ENCODE peak calls at places on chromosomes 4 and X, in ten cellular contexts. One of them, this sample, is unnamed.

GRCh38 chr4:57156242-57156990 is 46.2 kb upstream of the IGFBP7 start:
- DNase-seq in BJ: no peak
- DNase-seq in tibial artery: no peak
- DNase-seq in fibroblast of mammary gland: no peak
- DNase-seq in right lobe of liver: no peak
- DNase-seq in heart right ventricle: no peak
- DNase-seq in K562: no peak
- DNase-seq in OCI-LY7: no peak
- DNase-seq in psoas muscle: no peak
- DNase-seq in cardiac muscle cell: no peak
- DNase-seq in this sample: no peak

GRCh38 chrX:150224676-150225075 is 138.4 kb upstream of the MAMLD1 start:
- DNase-seq in BJ: no peak
- DNase-seq in tibial artery: no peak
- DNase-seq in fibroblast of mammary gland: no peak
- DNase-seq in right lobe of liver: no peak
- DNase-seq in heart right ventricle: no peak
- DNase-seq in K562: no peak
- DNase-seq in OCI-LY7: no peak
- DNase-seq in psoas muscle: no peak
- DNase-seq in cardiac muscle cell: no peak
- DNase-seq in this sample: no peak

GRCh38 chr4:170348945-170349344 is 259.2 kb upstream of the AADAT start:
- DNase-seq in BJ: no peak
- DNase-seq in tibial artery: no peak
- DNase-seq in fibroblast of mammary gland: no peak
- DNase-seq in right lobe of liver: no peak
- DNase-seq in heart right ventricle: no peak
- DNase-seq in K562: no peak
- DNase-seq in OCI-LY7: no peak
- DNase-seq in psoas muscle: no peak
- DNase-seq in cardiac muscle cell: no peak
- DNase-seq in this sample: no peak

GRCh38 chr4:86033171-86033570 is 326.7 kb downstream of the MAPK10 start:
- DNase-seq in BJ: no peak
- DNase-seq in tibial artery: peak; percentile 59
- DNase-seq in fibroblast of mammary gland: peak; percentile 92
- DNase-seq in right lobe of liver: no peak
- DNase-seq in heart right ventricle: peak; percentile 25
- DNase-seq in K562: no peak
- DNase-seq in OCI-LY7: no peak
- DNase-seq in psoas muscle: peak; percentile 43
- DNase-seq in cardiac muscle cell: peak; percentile 94
- DNase-seq in this sample: peak; percentile 71

GRCh38 chr4:74158561-74159396 is 861 bp downstream of the MTHFD2L start:
- DNase-seq in BJ: no peak
- DNase-seq in tibial artery: no peak
- DNase-seq in fibroblast of mammary gland: peak; percentile 68
- DNase-seq in right lobe of liver: no peak
- DNase-seq in heart right ventricle: no peak
- DNase-seq in K562: no peak
- DNase-seq in OCI-LY7: peak; percentile 29
- DNase-seq in psoas muscle: no peak
- DNase-seq in cardiac muscle cell: peak; percentile 58
- DNase-seq in this sample: peak; percentile 59

GRCh38 chr4:114015444-114015899 is 36.0 kb upstream of the ARSJ start:
- DNase-seq in BJ: peak; percentile 96
- DNase-seq in tibial artery: no peak
- DNase-seq in fibroblast of mammary gland: peak; percentile 99
- DNase-seq in right lobe of liver: no peak
- DNase-seq in heart right ventricle: no peak
- DNase-seq in K562: no peak
- DNase-seq in OCI-LY7: no peak
- DNase-seq in psoas muscle: no peak
- DNase-seq in cardiac muscle cell: peak; percentile 94
- DNase-seq in this sample: peak; percentile 96

GRCh38 chr4:3527101-3527913 is 4.9 kb downstream of the LRPAP1 start:
- DNase-seq in BJ: no peak
- DNase-seq in tibial artery: no peak
- DNase-seq in fibroblast of mammary gland: no peak
- DNase-seq in right lobe of liver: no peak
- DNase-seq in heart right ventricle: no peak
- DNase-seq in K562: no peak
- DNase-seq in OCI-LY7: no peak
- DNase-seq in psoas muscle: peak; percentile 29
- DNase-seq in cardiac muscle cell: no peak
- DNase-seq in this sample: no peak

GRCh38 chr4:150828159-150828558 is 186.9 kb downstream of the LRBA start:
- DNase-seq in BJ: no peak
- DNase-seq in tibial artery: no peak
- DNase-seq in fibroblast of mammary gland: no peak
- DNase-seq in right lobe of liver: no peak
- DNase-seq in heart right ventricle: no peak
- DNase-seq in K562: no peak
- DNase-seq in OCI-LY7: no peak
- DNase-seq in psoas muscle: no peak
- DNase-seq in cardiac muscle cell: no peak
- DNase-seq in this sample: no peak

GRCh38 chrX:132622130-132622529 is 133.3 kb upstream of the MBNL3 start:
- DNase-seq in BJ: no peak
- DNase-seq in tibial artery: peak; percentile 20
- DNase-seq in fibroblast of mammary gland: peak; percentile 53
- DNase-seq in right lobe of liver: no peak
- DNase-seq in heart right ventricle: no peak
- DNase-seq in K562: peak; percentile 49
- DNase-seq in OCI-LY7: no peak
- DNase-seq in psoas muscle: no peak
- DNase-seq in cardiac muscle cell: peak; percentile 39
- DNase-seq in this sample: peak; percentile 50

GRCh38 chr4:72314869-72315268 is 254.2 kb downstream of the ADAMTS3 start:
- DNase-seq in BJ: no peak
- DNase-seq in tibial artery: no peak
- DNase-seq in fibroblast of mammary gland: peak; percentile 89
- DNase-seq in right lobe of liver: no peak
- DNase-seq in heart right ventricle: no peak
- DNase-seq in K562: no peak
- DNase-seq in OCI-LY7: no peak
- DNase-seq in psoas muscle: no peak
- DNase-seq in cardiac muscle cell: peak; percentile 93
- DNase-seq in this sample: peak; percentile 34

GRCh38 chrX:110409925-110410324 is 51.3 kb downstream of the RTL9 start:
- DNase-seq in BJ: no peak
- DNase-seq in tibial artery: no peak
- DNase-seq in fibroblast of mammary gland: peak; percentile 75
- DNase-seq in right lobe of liver: no peak
- DNase-seq in heart right ventricle: no peak
- DNase-seq in K562: no peak
- DNase-seq in OCI-LY7: no peak
- DNase-seq in psoas muscle: no peak
- DNase-seq in cardiac muscle cell: no peak
- DNase-seq in this sample: peak; percentile 72

GRCh38 chrX:110408949-110409588 is 50.4 kb downstream of the RTL9 start:
- DNase-seq in BJ: no peak
- DNase-seq in tibial artery: no peak
- DNase-seq in fibroblast of mammary gland: no peak
- DNase-seq in right lobe of liver: no peak
- DNase-seq in heart right ventricle: no peak
- DNase-seq in K562: peak; percentile 27
- DNase-seq in OCI-LY7: no peak
- DNase-seq in psoas muscle: no peak
- DNase-seq in cardiac muscle cell: peak; percentile 70
- DNase-seq in this sample: peak; percentile 87

GRCh38 chrX:110410598-110410997 is 52.0 kb downstream of the RTL9 start:
- DNase-seq in BJ: no peak
- DNase-seq in tibial artery: no peak
- DNase-seq in fibroblast of mammary gland: no peak
- DNase-seq in right lobe of liver: no peak
- DNase-seq in heart right ventricle: no peak
- DNase-seq in K562: no peak
- DNase-seq in OCI-LY7: no peak
- DNase-seq in psoas muscle: no peak
- DNase-seq in cardiac muscle cell: no peak
- DNase-seq in this sample: no peak

GRCh38 chrX:110406822-110407221 is 48.2 kb downstream of the RTL9 start:
- DNase-seq in BJ: no peak
- DNase-seq in tibial artery: no peak
- DNase-seq in fibroblast of mammary gland: no peak
- DNase-seq in right lobe of liver: no peak
- DNase-seq in heart right ventricle: no peak
- DNase-seq in K562: no peak
- DNase-seq in OCI-LY7: no peak
- DNase-seq in psoas muscle: no peak
- DNase-seq in cardiac muscle cell: no peak
- DNase-seq in this sample: no peak

GRCh38 chrX:110407910-110408545 is 49.4 kb downstream of the RTL9 start:
- DNase-seq in BJ: no peak
- DNase-seq in tibial artery: no peak
- DNase-seq in fibroblast of mammary gland: peak; percentile 78
- DNase-seq in right lobe of liver: peak; percentile 49
- DNase-seq in heart right ventricle: no peak
- DNase-seq in K562: peak; percentile 55
- DNase-seq in OCI-LY7: peak; percentile 53
- DNase-seq in psoas muscle: no peak
- DNase-seq in cardiac muscle cell: peak; percentile 77
- DNase-seq in this sample: peak; percentile 79
- TF ChIP-seq CTCF in BJ: peak; percentile 60
- TF ChIP-seq CTCF in tibial artery: peak; percentile 58
- TF ChIP-seq CTCF in fibroblast of mammary gland: peak; percentile 82
- TF ChIP-seq CTCF in right lobe of liver: peak; percentile 77
- TF ChIP-seq CTCF in heart right ventricle: peak; percentile 74
- TF ChIP-seq CTCF in K562: peak; percentile 69
- TF ChIP-seq CTCF in OCI-LY7: peak; percentile 78
- TF ChIP-seq CTCF in psoas muscle: peak; percentile 74
- TF ChIP-seq CTCF in cardiac muscle cell: peak; percentile 54
- TF ChIP-seq CTCF in this sample: peak; percentile 69

DNA sequence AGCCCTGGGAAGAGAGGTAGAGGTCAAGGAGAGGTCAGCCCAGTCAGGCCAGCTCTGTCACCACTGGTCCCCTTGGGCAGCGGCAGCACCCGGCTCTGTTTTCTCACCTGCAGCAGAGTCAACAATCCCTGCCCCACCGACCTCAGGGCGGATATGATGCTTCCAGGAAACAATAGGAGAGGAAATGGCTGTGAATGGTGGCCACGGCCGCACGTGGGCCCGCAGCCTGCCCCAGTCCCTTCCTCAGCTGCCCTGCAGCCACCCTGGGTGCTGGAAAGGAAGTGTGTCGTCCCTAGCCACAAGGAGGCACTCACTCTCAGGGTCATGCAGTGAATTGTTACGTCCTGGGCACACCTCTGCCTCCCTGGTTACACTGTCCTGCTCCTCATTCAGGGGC is 92.5 kb upstream of the ENPP6 start:
- DNase-seq in BJ: no peak
- DNase-seq in tibial artery: no peak
- DNase-seq in fibroblast of mammary gland: no peak
- DNase-seq in right lobe of liver: peak; percentile 55
- DNase-seq in heart right ventricle: peak; percentile 19
- DNase-seq in K562: no peak
- DNase-seq in OCI-LY7: peak; percentile 73
- DNase-seq in psoas muscle: peak; percentile 48
- DNase-seq in cardiac muscle cell: no peak
- DNase-seq in this sample: peak; percentile 17
- H3K4me3 ChIP-seq in BJ: no peak overlapping the region
- H3K4me3 ChIP-seq in tibial artery: no peak overlapping the region
- H3K4me3 ChIP-seq in fibroblast of mammary gland: no peak overlapping the region
- H3K4me3 ChIP-seq in right lobe of liver: no peak overlapping the region
- H3K4me3 ChIP-seq in heart right ventricle: no peak overlapping the region
- H3K4me3 ChIP-seq in K562: no peak overlapping the region
- H3K4me3 ChIP-seq in OCI-LY7: no peak overlapping the region
- H3K4me3 ChIP-seq in psoas muscle: no peak overlapping the region
- H3K4me3 ChIP-seq in cardiac muscle cell: no peak overlapping the region
- H3K4me3 ChIP-seq in this sample: no peak overlapping the region

GRCh38 chr4:18020145-18020670 is 1.3 kb downstream of the LCORL start:
- DNase-seq in BJ: no peak
- DNase-seq in tibial artery: no peak
- DNase-seq in fibroblast of mammary gland: peak; percentile 32
- DNase-seq in right lobe of liver: no peak
- DNase-seq in heart right ventricle: no peak
- DNase-seq in K562: no peak
- DNase-seq in OCI-LY7: peak; percentile 32
- DNase-seq in psoas muscle: no peak
- DNase-seq in cardiac muscle cell: peak; percentile 37
- DNase-seq in this sample: peak; percentile 17

GRCh38 chr4:18021470-18021719 is 160 bp downstream of the LCORL start:
- DNase-seq in BJ: no peak
- DNase-seq in tibial artery: no peak
- DNase-seq in fibroblast of mammary gland: no peak
- DNase-seq in right lobe of liver: no peak
- DNase-seq in heart right ventricle: no peak
- DNase-seq in K562: no peak
- DNase-seq in OCI-LY7: no peak
- DNase-seq in psoas muscle: no peak
- DNase-seq in cardiac muscle cell: no peak
- DNase-seq in this sample: no peak

GRCh38 chr4:18022572-18023039 is 1.1 kb upstream of the LCORL start:
- DNase-seq in BJ: no peak
- DNase-seq in tibial artery: no peak
- DNase-seq in fibroblast of mammary gland: no peak
- DNase-seq in right lobe of liver: no peak
- DNase-seq in heart right ventricle: no peak
- DNase-seq in K562: no peak
- DNase-seq in OCI-LY7: no peak
- DNase-seq in psoas muscle: no peak
- DNase-seq in cardiac muscle cell: peak; percentile 15
- DNase-seq in this sample: no peak

GRCh38 chr4:18020671-18021469 is 685 bp downstream of the LCORL start:
- DNase-seq in BJ: peak; percentile 33
- DNase-seq in tibial artery: peak; percentile 64
- DNase-seq in fibroblast of mammary gland: peak; percentile 87
- DNase-seq in right lobe of liver: peak; percentile 63
- DNase-seq in heart right ventricle: peak; percentile 60
- DNase-seq in K562: peak; percentile 68
- DNase-seq in OCI-LY7: peak; percentile 80
- DNase-seq in psoas muscle: peak; percentile 77
- DNase-seq in cardiac muscle cell: peak; percentile 85
- DNase-seq in this sample: peak; percentile 82

GRCh38 chr4:18021720-18022571 is at the start of gene LCORL:
- DNase-seq in BJ: peak; percentile 79
- DNase-seq in tibial artery: peak; percentile 92
- DNase-seq in fibroblast of mammary gland: peak; percentile 97
- DNase-seq in right lobe of liver: peak; percentile 97
- DNase-seq in heart right ventricle: peak; percentile 90
- DNase-seq in K562: peak; percentile 93
- DNase-seq in OCI-LY7: peak; percentile 96
- DNase-seq in psoas muscle: peak; percentile 96
- DNase-seq in cardiac muscle cell: peak; percentile 98
- DNase-seq in this sample: peak; percentile 94
- TF ChIP-seq CTCF in BJ: peak; percentile 22
- TF ChIP-seq CTCF in tibial artery: no peak
- TF ChIP-seq CTCF in fibroblast of mammary gland: no peak
- TF ChIP-seq CTCF in right lobe of liver: no peak
- TF ChIP-seq CTCF in heart right ventricle: no peak
- TF ChIP-seq CTCF in K562: peak; percentile 17
- TF ChIP-seq CTCF in OCI-LY7: peak; percentile 60
- TF ChIP-seq CTCF in psoas muscle: peak; percentile 22
- TF ChIP-seq CTCF in cardiac muscle cell: no peak
- TF ChIP-seq CTCF in this sample: no peak

DNA sequence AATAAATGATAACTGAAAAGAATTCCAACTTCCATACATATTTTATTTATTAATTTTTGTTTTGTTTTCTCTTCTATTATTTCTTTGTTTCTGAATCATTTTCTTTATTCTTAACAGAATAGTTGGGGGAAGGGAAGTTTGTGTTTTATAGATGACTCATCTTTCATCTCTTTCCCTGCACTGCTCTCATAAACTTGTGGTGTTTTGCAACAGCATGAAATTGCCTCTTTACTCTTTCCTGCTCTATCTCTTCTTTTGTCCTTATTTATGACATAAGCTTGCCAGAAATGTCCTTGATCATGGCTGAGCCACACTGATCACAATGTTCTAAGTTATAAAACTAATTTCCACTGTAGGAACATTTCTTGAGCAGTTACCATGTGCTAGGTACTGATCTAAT is 22.3 kb downstream of the QRFPR start:
- DNase-seq in BJ: peak; percentile 66
- DNase-seq in tibial artery: no peak
- DNase-seq in fibroblast of mammary gland: peak; percentile 78
- DNase-seq in right lobe of liver: no peak
- DNase-seq in heart right ventricle: no peak
- DNase-seq in K562: no peak
- DNase-seq in OCI-LY7: no peak
- DNase-seq in psoas muscle: no peak
- DNase-seq in cardiac muscle cell: peak; percentile 76
- DNase-seq in this sample: peak; percentile 70
- H3K4me3 ChIP-seq in BJ: no peak overlapping the region
- H3K4me3 ChIP-seq in tibial artery: no peak overlapping the region
- H3K4me3 ChIP-seq in fibroblast of mammary gland: no peak overlapping the region
- H3K4me3 ChIP-seq in right lobe of liver: no peak overlapping the region
- H3K4me3 ChIP-seq in heart right ventricle: no peak overlapping the region
- H3K4me3 ChIP-seq in K562: no peak overlapping the region
- H3K4me3 ChIP-seq in OCI-LY7: no peak overlapping the region
- H3K4me3 ChIP-seq in psoas muscle: no peak overlapping the region
- H3K4me3 ChIP-seq in cardiac muscle cell: no peak overlapping the region
- H3K4me3 ChIP-seq in this sample: no peak overlapping the region

This sample was measured in fibroblast of villous mesenchyme.